ENCODE peak calls at places on chromosomes 6 and 20, in five cellular contexts. One of them, this sample, is unnamed.

GRCh38 chr20:1286267-1287036 is 20.4 kb downstream of the SNPH start:
- DNase-seq in AG09309: no peak
- DNase-seq in RWPE1: no peak
- DNase-seq in CD8-positive, alpha-beta T cell: peak
- DNase-seq in fibroblast of pulmonary artery: no peak
- DNase-seq in this sample: no peak

GRCh38 chr20:58583141-58583540 is 67.9 kb upstream of the APCDD1L start:
- DNase-seq in AG09309: no peak
- DNase-seq in RWPE1: no peak
- DNase-seq in CD8-positive, alpha-beta T cell: no peak
- DNase-seq in fibroblast of pulmonary artery: peak
- DNase-seq in this sample: no peak

GRCh38 chr6:169963581-169964297 is 212.3 kb downstream of the ERMARD start:
- DNase-seq in AG09309: no peak
- DNase-seq in RWPE1: no peak
- DNase-seq in CD8-positive, alpha-beta T cell: peak
- DNase-seq in fibroblast of pulmonary artery: no peak
- DNase-seq in this sample: no peak

GRCh38 chr6:11043961-11044711 is at the start of gene ELOVL2:
- DNase-seq in AG09309: no peak
- DNase-seq in RWPE1: peak
- DNase-seq in CD8-positive, alpha-beta T cell: no peak
- DNase-seq in fibroblast of pulmonary artery: peak
- DNase-seq in this sample: no peak

GRCh38 chr20:53707341-53708102 is 113.9 kb upstream of the ZNF217 start:
- DNase-seq in AG09309: no peak
- DNase-seq in RWPE1: no peak
- DNase-seq in CD8-positive, alpha-beta T cell: no peak
- DNase-seq in fibroblast of pulmonary artery: no peak
- DNase-seq in this sample: no peak

GRCh38 chr20:14049111-14049510 is 53.8 kb downstream of the MACROD2 start:
- DNase-seq in AG09309: no peak
- DNase-seq in RWPE1: no peak
- DNase-seq in CD8-positive, alpha-beta T cell: no peak
- DNase-seq in fibroblast of pulmonary artery: no peak
- DNase-seq in this sample: no peak

GRCh38 chr6:28474441-28475219 is 31.3 kb upstream of the ZSCAN23 start:
- DNase-seq in AG09309: peak
- DNase-seq in RWPE1: peak
- DNase-seq in CD8-positive, alpha-beta T cell: no peak
- DNase-seq in fibroblast of pulmonary artery: peak
- DNase-seq in this sample: peak

GRCh38 chr6:21946298-21946783 is 350.5 kb downstream of the PRL start:
- DNase-seq in AG09309: peak
- DNase-seq in RWPE1: no peak
- DNase-seq in CD8-positive, alpha-beta T cell: no peak
- DNase-seq in fibroblast of pulmonary artery: peak
- DNase-seq in this sample: no peak

GRCh38 chr20:58228484-58229197 is at the start of gene ANKRD60:
- DNase-seq in AG09309: no peak
- DNase-seq in RWPE1: no peak
- DNase-seq in CD8-positive, alpha-beta T cell: no peak
- DNase-seq in fibroblast of pulmonary artery: peak
- DNase-seq in this sample: no peak

GRCh38 chr6:152124432-152125074 is 317.1 kb downstream of the ESR1 start:
- DNase-seq in AG09309: peak
- DNase-seq in RWPE1: peak
- DNase-seq in CD8-positive, alpha-beta T cell: no peak
- DNase-seq in fibroblast of pulmonary artery: peak
- DNase-seq in this sample: peak

GRCh38 chr6:113873043-113873667 is 16.0 kb downstream of the MARCKS start:
- DNase-seq in AG09309: no peak
- DNase-seq in RWPE1: no peak
- DNase-seq in CD8-positive, alpha-beta T cell: no peak
- DNase-seq in fibroblast of pulmonary artery: no peak
- DNase-seq in this sample: no peak

GRCh38 chr6:144566868-144567615 is 281.9 kb downstream of the UTRN start:
- DNase-seq in AG09309: no peak
- DNase-seq in RWPE1: no peak
- DNase-seq in CD8-positive, alpha-beta T cell: no peak
- DNase-seq in fibroblast of pulmonary artery: no peak
- DNase-seq in this sample: no peak

GRCh38 chr20:3765171-3765887 is 2.2 kb downstream of the ADISSP start:
- DNase-seq in AG09309: no peak
- DNase-seq in RWPE1: no peak
- DNase-seq in CD8-positive, alpha-beta T cell: no peak
- DNase-seq in fibroblast of pulmonary artery: no peak
- DNase-seq in this sample: no peak

GRCh38 chr20:6269163-6269873 is 146.5 kb upstream of the FERMT1 start:
- DNase-seq in AG09309: no peak
- DNase-seq in RWPE1: no peak
- DNase-seq in CD8-positive, alpha-beta T cell: no peak
- DNase-seq in fibroblast of pulmonary artery: no peak
- DNase-seq in this sample: peak

DNA sequence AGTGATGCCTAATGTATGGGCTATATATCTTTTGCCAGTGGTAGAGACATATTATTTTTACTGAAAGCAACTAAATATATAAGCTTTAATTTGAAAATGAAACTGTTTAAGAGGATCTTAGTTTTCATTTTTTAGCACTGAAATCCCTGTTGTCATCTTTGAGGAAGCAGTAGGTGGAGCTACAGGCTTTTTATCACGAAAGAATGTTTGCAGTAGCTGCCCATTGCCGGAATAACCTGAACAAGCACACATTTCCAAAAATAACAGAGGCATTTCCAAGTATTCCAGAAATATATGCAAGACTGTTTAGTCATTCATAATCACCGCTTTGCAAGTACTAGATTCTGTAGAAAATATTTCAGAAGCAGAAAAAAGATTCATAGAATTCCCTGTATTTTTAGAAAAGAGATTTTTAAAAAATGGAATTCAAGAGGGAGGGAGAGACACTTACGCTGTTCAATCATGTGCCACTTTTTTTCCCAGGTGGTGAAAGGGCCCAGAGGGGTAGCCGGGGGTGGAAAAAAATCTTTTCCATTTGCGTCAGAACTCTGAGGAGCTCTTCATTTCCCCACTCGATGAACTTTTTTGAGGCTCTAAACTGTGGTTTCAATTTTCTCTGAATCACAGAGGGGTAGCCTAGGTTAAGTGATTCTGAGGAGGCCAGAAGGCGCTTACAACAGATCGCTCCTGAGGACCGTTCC is 142.5 kb upstream of the FERMT1 start:
- DNase-seq in AG09309: peak
- DNase-seq in RWPE1: peak
- DNase-seq in CD8-positive, alpha-beta T cell: no peak
- DNase-seq in fibroblast of pulmonary artery: peak
- DNase-seq in this sample: peak
- TF ChIP-seq CTCF in AG09309: peak
- TF ChIP-seq CTCF in RWPE1: peak
- TF ChIP-seq CTCF in CD8-positive, alpha-beta T cell: no peak
- TF ChIP-seq CTCF in fibroblast of pulmonary artery: peak
- TF ChIP-seq CTCF in this sample: peak

DNA sequence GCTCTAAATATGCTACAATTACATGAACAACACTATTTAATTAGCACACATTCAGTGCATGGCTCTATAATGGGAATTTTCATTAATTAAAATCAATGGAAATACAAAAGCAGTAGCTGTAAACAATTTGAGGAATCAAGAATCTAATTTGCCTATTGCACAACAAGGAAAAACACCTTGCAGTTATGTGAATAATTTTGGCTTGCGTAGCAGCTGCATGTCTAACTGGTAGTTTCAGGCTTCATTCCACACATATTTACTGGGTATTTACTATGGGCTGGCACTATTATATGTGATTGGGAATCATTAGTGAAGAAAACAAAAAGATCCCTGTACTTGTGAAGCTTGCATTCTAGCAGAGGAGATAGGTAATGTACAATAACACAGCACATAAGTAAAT is 26.4 kb downstream of the KIF6 start:
- DNase-seq in AG09309: no peak
- DNase-seq in RWPE1: no peak
- DNase-seq in CD8-positive, alpha-beta T cell: no peak
- DNase-seq in fibroblast of pulmonary artery: no peak
- DNase-seq in this sample: no peak
- TF ChIP-seq CTCF in AG09309: no peak
- TF ChIP-seq CTCF in RWPE1: no peak
- TF ChIP-seq CTCF in CD8-positive, alpha-beta T cell: no peak
- TF ChIP-seq CTCF in fibroblast of pulmonary artery: no peak
- TF ChIP-seq CTCF in this sample: no peak

GRCh38 chr6:99130897-99131873 is 183.4 kb upstream of the FBXL4 start:
- DNase-seq in AG09309: no peak
- DNase-seq in RWPE1: no peak
- DNase-seq in CD8-positive, alpha-beta T cell: no peak
- DNase-seq in fibroblast of pulmonary artery: no peak
- DNase-seq in this sample: no peak
- TF ChIP-seq CTCF in AG09309: no peak
- TF ChIP-seq CTCF in RWPE1: no peak
- TF ChIP-seq CTCF in CD8-positive, alpha-beta T cell: no peak
- TF ChIP-seq CTCF in fibroblast of pulmonary artery: no peak
- TF ChIP-seq CTCF in this sample: no peak

DNA sequence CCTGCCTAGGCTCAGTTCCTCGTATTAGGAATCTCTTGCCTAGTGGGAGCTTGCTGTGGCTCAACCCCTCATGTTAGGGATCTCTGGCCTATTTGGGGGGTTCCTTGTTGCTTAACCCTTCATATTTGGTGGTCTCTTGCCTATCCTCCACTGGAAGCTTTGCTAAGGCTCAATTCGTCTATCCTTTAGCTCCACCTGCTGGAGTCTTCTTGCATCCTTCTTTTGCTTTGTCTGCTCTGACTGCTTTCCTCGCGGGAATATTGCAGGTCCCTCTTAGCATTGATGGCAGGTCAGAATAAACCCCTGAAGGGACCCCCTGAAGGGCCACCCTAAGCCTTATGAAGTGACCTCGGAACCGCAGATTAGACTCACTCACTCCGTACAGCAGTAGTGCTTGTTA is 203.0 kb upstream of the TBX18 start:
- DNase-seq in AG09309: no peak
- DNase-seq in RWPE1: peak
- DNase-seq in CD8-positive, alpha-beta T cell: no peak
- DNase-seq in fibroblast of pulmonary artery: peak
- DNase-seq in this sample: peak
- TF ChIP-seq CTCF in AG09309: peak
- TF ChIP-seq CTCF in RWPE1: peak
- TF ChIP-seq CTCF in CD8-positive, alpha-beta T cell: no peak
- TF ChIP-seq CTCF in fibroblast of pulmonary artery: peak
- TF ChIP-seq CTCF in this sample: peak

GRCh38 chr20:50456452-50457324 is 53.5 kb upstream of the PTPN1 start:
- DNase-seq in AG09309: no peak
- DNase-seq in RWPE1: no peak
- DNase-seq in CD8-positive, alpha-beta T cell: no peak
- DNase-seq in fibroblast of pulmonary artery: no peak
- DNase-seq in this sample: no peak
- TF ChIP-seq CTCF in AG09309: peak
- TF ChIP-seq CTCF in RWPE1: no peak
- TF ChIP-seq CTCF in CD8-positive, alpha-beta T cell: no peak
- TF ChIP-seq CTCF in fibroblast of pulmonary artery: peak
- TF ChIP-seq CTCF in this sample: no peak

GRCh38 chr20:6767536-6768227 is at the start of gene BMP2:
- DNase-seq in AG09309: no peak
- DNase-seq in RWPE1: peak
- DNase-seq in CD8-positive, alpha-beta T cell: no peak
- DNase-seq in fibroblast of pulmonary artery: peak
- DNase-seq in this sample: peak
- TF ChIP-seq CTCF in AG09309: no peak
- TF ChIP-seq CTCF in RWPE1: peak
- TF ChIP-seq CTCF in CD8-positive, alpha-beta T cell: no peak
- TF ChIP-seq CTCF in fibroblast of pulmonary artery: no peak
- TF ChIP-seq CTCF in this sample: no peak

DNA sequence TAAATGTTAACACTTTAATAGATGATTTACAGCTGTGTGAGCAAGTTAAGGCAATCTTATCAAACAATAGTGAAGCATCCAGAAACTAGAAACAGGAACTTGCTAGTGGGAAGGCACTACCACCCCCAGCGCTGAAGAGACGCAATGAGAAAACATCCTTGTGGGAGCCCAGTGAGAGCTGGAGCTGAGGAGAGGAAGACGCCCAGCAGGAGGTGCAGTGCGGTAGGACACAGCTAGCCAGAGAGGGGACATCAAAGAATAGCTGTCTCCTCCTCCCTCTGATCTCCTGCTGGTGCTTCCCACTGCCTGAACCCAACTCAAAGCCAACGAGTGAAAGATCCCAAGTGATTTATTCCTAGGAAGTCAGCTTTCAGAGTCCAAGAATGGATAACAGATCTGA is 140.3 kb downstream of the COL12A1 start:
- DNase-seq in AG09309: peak
- DNase-seq in RWPE1: no peak
- DNase-seq in CD8-positive, alpha-beta T cell: no peak
- DNase-seq in fibroblast of pulmonary artery: peak
- DNase-seq in this sample: no peak
- TF ChIP-seq CTCF in AG09309: peak
- TF ChIP-seq CTCF in RWPE1: no peak
- TF ChIP-seq CTCF in CD8-positive, alpha-beta T cell: no peak
- TF ChIP-seq CTCF in fibroblast of pulmonary artery: peak
- TF ChIP-seq CTCF in this sample: no peak

GRCh38 chr6:5260661-5261544 is at the start of the genes FARS2 and LYRM4:
- DNase-seq in AG09309: peak
- DNase-seq in RWPE1: peak
- DNase-seq in CD8-positive, alpha-beta T cell: peak
- DNase-seq in fibroblast of pulmonary artery: peak
- DNase-seq in this sample: peak
- TF ChIP-seq CTCF in AG09309: no peak
- TF ChIP-seq CTCF in RWPE1: no peak
- TF ChIP-seq CTCF in CD8-positive, alpha-beta T cell: no peak
- TF ChIP-seq CTCF in fibroblast of pulmonary artery: no peak
- TF ChIP-seq CTCF in this sample: no peak

This sample was measured in MCF 10A.